ENCODE peak calls at places on chromosomes 13 and 19, in eight cellular contexts. H is neural progenitor cell, G is cardiac muscle cell, L is A549, I is H9, U is OCI-LY7, A is osteoblast, S is HCT116. Y is an unnamed sample.

GRCh38 chr13:67128148-67128547 is 102.0 kb downstream of the PCDH9 start:
- DNase-seq in H (no peak), G (no peak), L (no peak), I (no peak), U (no peak), A (no peak), S (no peak), Y (no peak)

GRCh38 chr19:40778045-40778864 is at the start of gene RAB4B:
- DNase-seq in H (peak; percentile 100), G (peak; percentile 100), L (peak; percentile 100), I (peak; percentile 100), U (peak; percentile 100), A (peak; percentile 98), S (peak; percentile 99), Y (peak; percentile 98)

GRCh38 chr13:51643882-51644281 is 59.6 kb downstream of the WDFY2 start:
- DNase-seq in H (no peak), G (peak; percentile 93), L (peak; percentile 47), I (no peak), U (no peak), A (peak; percentile 51), S (peak; percentile 68), Y (peak; percentile 89)

GRCh38 chr13:20182231-20182846 is 10.4 kb downstream of the GJB2 start:
- DNase-seq in H (peak; percentile 81), G (peak; percentile 87), L (peak; percentile 71), I (peak; percentile 66), U (peak; percentile 73), A (peak; percentile 93), S (peak; percentile 57), Y (peak; percentile 54)

GRCh38 chr19:54207908-54208783 is 7.5 kb downstream of the RPS9 start:
- DNase-seq in H (no peak), G (peak; percentile 100), L (peak; percentile 59), I (no peak), U (no peak), A (peak; percentile 73), S (no peak), Y (no peak)

GRCh38 chr13:62320129-62320724 is 904.6 kb upstream of the PCDH20 start:
- DNase-seq in H (peak; percentile 45), G (peak; percentile 66), L (peak; percentile 54), I (no peak), U (peak; percentile 76), A (no peak), S (peak; percentile 46), Y (peak; percentile 34)

GRCh38 chr19:58569943-58570670 is 3.0 kb downstream of the MZF1 start:
- DNase-seq in H (no peak), G (no peak), L (no peak), I (no peak), U (no peak), A (peak; percentile 48), S (no peak), Y (no peak)

GRCh38 chr13:98289339-98289935 is 112.4 kb upstream of the RNF113B start:
- DNase-seq in H (no peak), G (no peak), L (no peak), I (no peak), U (no peak), A (no peak), S (no peak), Y (no peak)

GRCh38 chr13:37602743-37603381 is 4.3 kb upstream of the POSTN start:
- DNase-seq in H (no peak), G (peak; percentile 51), L (no peak), I (no peak), U (peak; percentile 19), A (no peak), S (no peak), Y (no peak)

GRCh38 chr13:83702021-83702420 is 180.3 kb downstream of the SLITRK1 start:
- DNase-seq in H (no peak), G (no peak), L (no peak), I (no peak), U (no peak), A (no peak), S (no peak), Y (no peak)

GRCh38 chr13:25881136-25881926 is 170.5 kb downstream of the SHISA2 start:
- DNase-seq in H (no peak), G (peak; percentile 49), L (no peak), I (no peak), U (no peak), A (no peak), S (no peak), Y (no peak)

GRCh38 chr13:113766035-113766800 is 7.2 kb downstream of the TMEM255B start:
- DNase-seq in H (no peak), G (no peak), L (no peak), I (no peak), U (no peak), A (peak; percentile 48), S (no peak), Y (no peak)

GRCh38 chr13:83752141-83752540 is 130.1 kb downstream of the SLITRK1 start:
- DNase-seq in H (no peak), G (peak; percentile 64), L (peak; percentile 11), I (no peak), U (no peak), A (no peak), S (no peak), Y (peak; percentile 72)

GRCh38 chr13:106348032-106348431 is 187.4 kb downstream of the EFNB2 start:
- DNase-seq in H (peak; percentile 33), G (peak; percentile 50), L (peak; percentile 1), I (no peak), U (no peak), A (peak; percentile 65), S (peak; percentile 64), Y (peak; percentile 86)

GRCh38 chr19:12065100-12065538 is 588 bp downstream of the ZNF844 start:
- DNase-seq in H (no peak), G (peak; percentile 54), L (no peak), I (no peak), U (no peak), A (peak; percentile 75), S (no peak), Y (no peak)

GRCh38 chr19:18475762-18476331 is 37.9 kb upstream of the ISYNA1 start:
- DNase-seq in H (no peak), G (no peak), L (no peak), I (no peak), U (no peak), A (peak; percentile 25), S (no peak), Y (no peak)
- H3K4me1 ChIP-seq in H (no peaks in the 10 kb centered on the region), G (peaks cover 7% of the 10 kb centered on the region), L (peaks cover 21% of the 10 kb centered on the region), I (no peaks in the 10 kb centered on the region), U (peaks cover 27% of the 10 kb centered on the region), A (peaks cover 26% of the 10 kb centered on the region), S (peaks cover 7% of the 10 kb centered on the region), Y (peaks cover 21% of the 10 kb centered on the region)

GRCh38 chr19:34220472-34221063 is 33.8 kb upstream of the GARRE1 start:
- DNase-seq in H (peak; percentile 65), G (peak; percentile 70), L (peak; percentile 88), I (peak; percentile 41), U (peak; percentile 73), A (no peak), S (peak; percentile 64), Y (no peak)

GRCh38 chr19:34222386-34222785 is 32.0 kb upstream of the GARRE1 start:
- DNase-seq in H (no peak), G (no peak), L (no peak), I (no peak), U (no peak), A (no peak), S (no peak), Y (no peak)

GRCh38 chr19:34217952-34218817 is 36.2 kb upstream of the GARRE1 start:
- DNase-seq in H (no peak), G (peak; percentile 91), L (peak; percentile 57), I (no peak), U (no peak), A (peak; percentile 86), S (no peak), Y (peak; percentile 74)

GRCh38 chr19:34215666-34216038 is 38.7 kb upstream of the GARRE1 start:
- DNase-seq in H (no peak), G (no peak), L (no peak), I (no peak), U (no peak), A (no peak), S (no peak), Y (no peak)

DNA sequence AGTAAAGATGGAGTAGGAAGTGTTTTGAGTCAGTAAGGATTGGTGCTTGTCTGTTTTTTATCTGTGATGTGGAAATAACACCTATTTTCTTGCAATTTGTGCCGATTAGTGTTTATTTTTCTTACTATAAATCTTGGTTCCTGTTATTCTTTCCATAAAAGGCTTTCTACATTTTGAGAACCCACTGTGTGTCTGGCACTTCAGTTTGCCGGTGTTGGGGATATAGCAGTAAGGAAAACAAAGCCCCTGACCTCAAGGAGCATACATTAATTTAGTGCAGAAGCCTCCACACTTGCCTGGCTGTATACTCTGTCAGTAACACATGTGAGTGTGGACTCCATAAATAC is 35.6 kb upstream of the GARRE1 start:
- DNase-seq in H (no peak), G (no peak), L (no peak), I (no peak), U (no peak), A (no peak), S (no peak), Y (no peak)
- H3K27ac ChIP-seq in H (no peak overlapping the region), G (peak overlapping the region; percentile 51), L (no peak overlapping the region), I (no peak overlapping the region), U (peak overlapping the region; percentile 8), A (peak overlapping the region; percentile 90), S (no peak overlapping the region), Y (no peak overlapping the region)

GRCh38 chr13:110456550-110456949 is 105.0 kb downstream of the RAB20 start:
- DNase-seq in H (no peak), G (no peak), L (no peak), I (no peak), U (no peak), A (peak; percentile 60), S (no peak), Y (no peak)

GRCh38 chr13:110454956-110455355 is 106.6 kb downstream of the RAB20 start:
- DNase-seq in H (no peak), G (no peak), L (no peak), I (no peak), U (no peak), A (no peak), S (no peak), Y (no peak)

GRCh38 chr13:110455444-110455843 is 106.1 kb downstream of the RAB20 start:
- DNase-seq in H (no peak), G (no peak), L (no peak), I (no peak), U (no peak), A (no peak), S (no peak), Y (no peak)

GRCh38 chr13:110457361-110457760 is 104.2 kb downstream of the RAB20 start:
- DNase-seq in H (no peak), G (no peak), L (no peak), I (no peak), U (no peak), A (no peak), S (no peak), Y (no peak)

DNA sequence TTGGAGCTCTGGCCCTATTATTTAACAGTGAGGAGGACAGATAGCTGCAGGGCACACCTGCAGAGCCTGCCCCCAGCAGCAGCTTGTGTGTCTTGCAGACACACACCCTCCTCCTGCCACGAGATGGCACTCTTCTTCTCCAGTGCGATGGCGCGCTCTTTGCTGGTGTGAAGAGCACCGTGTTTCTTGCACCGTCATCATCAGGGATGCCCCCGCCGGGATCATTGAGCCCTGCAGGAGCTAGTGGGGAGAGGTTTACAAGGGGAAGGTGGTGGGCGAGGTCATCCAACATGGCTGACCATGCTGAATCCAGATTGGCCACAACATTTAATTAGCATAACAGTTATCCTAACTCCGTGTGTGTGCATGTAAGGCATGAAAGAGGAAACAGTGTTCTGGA is 105.6 kb downstream of the RAB20 start:
- DNase-seq in H (peak; percentile 87), G (peak; percentile 82), L (peak; percentile 84), I (peak; percentile 95), U (peak; percentile 69), A (peak; percentile 97), S (peak; percentile 81), Y (peak; percentile 62)
- TF ChIP-seq CTCF in H (peak; percentile 93), G (peak; percentile 85), L (peak; percentile 67), I (peak; percentile 90), U (peak; percentile 80), A (peak; percentile 85), S (peak; percentile 94), Y (peak; percentile 87)

GRCh38 chr13:41060723-41061074 is 610 bp upstream of the WBP4 start:
- DNase-seq in H (peak; percentile 92), G (peak; percentile 90), L (peak; percentile 83), I (peak; percentile 74), U (peak; percentile 86), A (peak; percentile 90), S (peak; percentile 47), Y (no peak)
- H3K4me1 ChIP-seq in H (peaks cover 14% of the 10 kb centered on the region), G (peaks cover 16% of the 10 kb centered on the region), L (peaks cover 35% of the 10 kb centered on the region), I (no peaks in the 10 kb centered on the region), U (peaks cover 54% of the 10 kb centered on the region), A (peaks cover 44% of the 10 kb centered on the region), S (peaks cover 44% of the 10 kb centered on the region), Y (peaks cover 17% of the 10 kb centered on the region)